ENCODE peak calls at places on chromosomes 1 and 21, in eight cellular contexts. W, T, O, H, X, L, B and R are unnamed samples.

GRCh38 chr1:204714194-204714860 is 28.8 kb upstream of the LRRN2 start:
- DNase-seq in W (no peak), T (no peak), O (no peak), H (no peak), X (no peak), L (no peak), B (no peak), R (no peak)

GRCh38 chr1:203126866-203127671 is 457 bp upstream of the ADORA1 start:
- DNase-seq in W (peak), T (no peak), O (no peak), H (no peak), X (no peak), L (no peak), B (peak), R (no peak)

GRCh38 chr21:35035116-35035515 is 14.0 kb downstream of the RUNX1 start:
- DNase-seq in W (no peak), T (no peak), O (no peak), H (no peak), X (no peak), L (no peak), B (no peak), R (no peak)

GRCh38 chr1:210292276-210292851 is 36.3 kb upstream of the HHAT start:
- DNase-seq in W (peak), T (peak), O (peak), H (peak), X (no peak), L (peak), B (no peak), R (no peak)

GRCh38 chr1:155191904-155192303 is 15.8 kb downstream of the THBS3 start:
- DNase-seq in W (no peak), T (peak), O (no peak), H (no peak), X (no peak), L (no peak), B (no peak), R (no peak)

GRCh38 chr1:228770779-228771223 is 35.5 kb downstream of the RHOU start:
- DNase-seq in W (no peak), T (no peak), O (peak), H (no peak), X (no peak), L (no peak), B (no peak), R (no peak)

GRCh38 chr1:118247593-118247992 is 62.6 kb upstream of the SPAG17 start:
- DNase-seq in W (peak), T (no peak), O (no peak), H (no peak), X (peak), L (peak), B (peak), R (no peak)

GRCh38 chr1:206606867-206607266 is 5.4 kb downstream of the EIF2D start:
- DNase-seq in W (peak), T (no peak), O (no peak), H (no peak), X (peak), L (peak), B (peak), R (no peak)